ENCODE peak calls at places on chromosome 3, in five cellular contexts. One of them, this sample, is unnamed.

GRCh38 chr3:4985330-4986174 is 6.3 kb downstream of the BHLHE40 start:
- DNase-seq in type B pancreatic cell: no peak
- DNase-seq in nephron progenitor cell: no peak
- DNase-seq in neural crest cell: no peak
- DNase-seq in neural progenitor cell: peak; percentile 11
- DNase-seq in this sample: no peak

GRCh38 chr3:189144645-189145044 is 27.1 kb upstream of the TPRG1 start:
- DNase-seq in nephron progenitor cell: no peak
- DNase-seq in neural progenitor cell: no peak
- DNase-seq in type B pancreatic cell: no peak
- DNase-seq in neural crest cell: no peak
- DNase-seq in this sample: no peak

GRCh38 chr3:126117212-126117611 is 33.3 kb upstream of the SLC41A3 start:
- DNase-seq in nephron progenitor cell: no peak
- DNase-seq in type B pancreatic cell: no peak
- DNase-seq in neural crest cell: no peak
- DNase-seq in neural progenitor cell: no peak
- DNase-seq in this sample: no peak

GRCh38 chr3:52005571-52005986 is 9.9 kb upstream of the RPL29 start:
- DNase-seq in neural progenitor cell: peak; percentile 57
- DNase-seq in neural crest cell: no peak
- DNase-seq in nephron progenitor cell: peak; percentile 77
- DNase-seq in type B pancreatic cell: no peak
- DNase-seq in this sample: peak; percentile 27

GRCh38 chr3:195700319-195700718 is 20.5 kb upstream of the MUC20 start:
- DNase-seq in neural progenitor cell: no peak
- DNase-seq in type B pancreatic cell: no peak
- DNase-seq in neural crest cell: no peak
- DNase-seq in nephron progenitor cell: no peak
- DNase-seq in this sample: no peak

GRCh38 chr3:23248594-23249131 is 45.5 kb downstream of the UBE2E2 start:
- DNase-seq in neural progenitor cell: no peak
- DNase-seq in neural crest cell: no peak
- DNase-seq in type B pancreatic cell: no peak
- DNase-seq in nephron progenitor cell: no peak
- DNase-seq in this sample: no peak

GRCh38 chr3:195200010-195200822 is 70.7 kb downstream of the XXYLT1 start:
- DNase-seq in neural crest cell: no peak
- DNase-seq in nephron progenitor cell: no peak
- DNase-seq in type B pancreatic cell: peak; percentile 48
- DNase-seq in neural progenitor cell: no peak
- DNase-seq in this sample: no peak

GRCh38 chr3:49199244-49199899 is 28.0 kb downstream of the KLHDC8B start:
- DNase-seq in type B pancreatic cell: no peak
- DNase-seq in neural crest cell: no peak
- DNase-seq in nephron progenitor cell: no peak
- DNase-seq in neural progenitor cell: no peak
- DNase-seq in this sample: peak; percentile 75

GRCh38 chr3:52609316-52609815 is 73.0 kb downstream of the UQCC5 start:
- DNase-seq in type B pancreatic cell: no peak
- DNase-seq in neural crest cell: no peak
- DNase-seq in nephron progenitor cell: no peak
- DNase-seq in neural progenitor cell: no peak
- DNase-seq in this sample: no peak

GRCh38 chr3:185688808-185689207 is 102.7 kb downstream of the SENP2 start:
- DNase-seq in nephron progenitor cell: no peak
- DNase-seq in neural progenitor cell: no peak
- DNase-seq in type B pancreatic cell: no peak
- DNase-seq in neural crest cell: peak; percentile 25
- DNase-seq in this sample: peak; percentile 73

GRCh38 chr3:107578091-107578490 is 55.3 kb downstream of the BBX start:
- DNase-seq in type B pancreatic cell: no peak
- DNase-seq in neural progenitor cell: no peak
- DNase-seq in nephron progenitor cell: no peak
- DNase-seq in neural crest cell: no peak
- DNase-seq in this sample: no peak

GRCh38 chr3:107579372-107579771 is 56.6 kb downstream of the BBX start:
- DNase-seq in neural progenitor cell: peak; percentile 54
- DNase-seq in neural crest cell: no peak
- DNase-seq in nephron progenitor cell: no peak
- DNase-seq in type B pancreatic cell: no peak
- DNase-seq in this sample: no peak

GRCh38 chr3:107578523-107578922 is 55.8 kb downstream of the BBX start:
- DNase-seq in nephron progenitor cell: no peak
- DNase-seq in neural progenitor cell: no peak
- DNase-seq in neural crest cell: no peak
- DNase-seq in type B pancreatic cell: no peak
- DNase-seq in this sample: no peak

DNA sequence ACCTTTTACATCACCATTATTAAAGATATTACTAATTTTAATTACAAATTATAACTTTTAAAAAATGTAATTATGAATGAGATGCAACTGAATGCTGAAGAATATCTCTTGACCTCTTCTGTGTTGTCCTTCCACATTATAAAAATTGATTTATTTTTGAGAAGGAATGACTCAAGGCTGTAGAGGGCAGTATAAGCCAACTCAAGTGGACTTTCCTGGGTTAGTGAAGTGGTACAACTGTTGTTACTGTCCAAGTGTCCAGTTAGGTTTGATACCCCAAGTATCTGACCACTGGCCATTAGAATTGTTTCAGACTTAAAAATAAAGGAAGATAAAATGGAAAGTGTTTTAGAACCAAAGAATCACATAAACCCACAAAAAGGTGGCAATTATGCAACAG is 51.9 kb downstream of the BBX start:
- DNase-seq in nephron progenitor cell: no peak
- DNase-seq in type B pancreatic cell: no peak
- DNase-seq in neural crest cell: no peak
- DNase-seq in neural progenitor cell: peak; percentile 40
- DNase-seq in this sample: no peak
- TF ChIP-seq CTCF in nephron progenitor cell: peak; percentile 55
- TF ChIP-seq CTCF in type B pancreatic cell: peak; percentile 76
- TF ChIP-seq CTCF in neural crest cell: peak; percentile 70
- TF ChIP-seq CTCF in neural progenitor cell: peak; percentile 67
- TF ChIP-seq CTCF in this sample: peak; percentile 58

GRCh38 chr3:17038900-17039545 is 154.3 kb downstream of the PLCL2 start:
- DNase-seq in neural progenitor cell: no peak
- DNase-seq in neural crest cell: no peak
- DNase-seq in type B pancreatic cell: no peak
- DNase-seq in nephron progenitor cell: no peak
- DNase-seq in this sample: no peak

GRCh38 chr3:17038141-17038540 is 153.4 kb downstream of the PLCL2 start:
- DNase-seq in type B pancreatic cell: no peak
- DNase-seq in neural progenitor cell: no peak
- DNase-seq in nephron progenitor cell: no peak
- DNase-seq in neural crest cell: no peak
- DNase-seq in this sample: no peak

GRCh38 chr3:17040322-17040721 is 155.6 kb downstream of the PLCL2 start:
- DNase-seq in neural crest cell: no peak
- DNase-seq in type B pancreatic cell: no peak
- DNase-seq in neural progenitor cell: no peak
- DNase-seq in nephron progenitor cell: no peak
- DNase-seq in this sample: no peak

GRCh38 chr3:17041009-17041408 is 156.3 kb downstream of the PLCL2 start:
- DNase-seq in nephron progenitor cell: no peak
- DNase-seq in neural progenitor cell: no peak
- DNase-seq in neural crest cell: no peak
- DNase-seq in type B pancreatic cell: no peak
- DNase-seq in this sample: no peak

GRCh38 chr3:17039579-17039978 is 154.8 kb downstream of the PLCL2 start:
- DNase-seq in neural crest cell: no peak
- DNase-seq in nephron progenitor cell: no peak
- DNase-seq in neural progenitor cell: no peak
- DNase-seq in type B pancreatic cell: no peak
- DNase-seq in this sample: peak; percentile 54
- TF ChIP-seq CTCF in neural crest cell: no peak
- TF ChIP-seq CTCF in nephron progenitor cell: no peak
- TF ChIP-seq CTCF in neural progenitor cell: no peak
- TF ChIP-seq CTCF in type B pancreatic cell: no peak
- TF ChIP-seq CTCF in this sample: peak; percentile 14

DNA sequence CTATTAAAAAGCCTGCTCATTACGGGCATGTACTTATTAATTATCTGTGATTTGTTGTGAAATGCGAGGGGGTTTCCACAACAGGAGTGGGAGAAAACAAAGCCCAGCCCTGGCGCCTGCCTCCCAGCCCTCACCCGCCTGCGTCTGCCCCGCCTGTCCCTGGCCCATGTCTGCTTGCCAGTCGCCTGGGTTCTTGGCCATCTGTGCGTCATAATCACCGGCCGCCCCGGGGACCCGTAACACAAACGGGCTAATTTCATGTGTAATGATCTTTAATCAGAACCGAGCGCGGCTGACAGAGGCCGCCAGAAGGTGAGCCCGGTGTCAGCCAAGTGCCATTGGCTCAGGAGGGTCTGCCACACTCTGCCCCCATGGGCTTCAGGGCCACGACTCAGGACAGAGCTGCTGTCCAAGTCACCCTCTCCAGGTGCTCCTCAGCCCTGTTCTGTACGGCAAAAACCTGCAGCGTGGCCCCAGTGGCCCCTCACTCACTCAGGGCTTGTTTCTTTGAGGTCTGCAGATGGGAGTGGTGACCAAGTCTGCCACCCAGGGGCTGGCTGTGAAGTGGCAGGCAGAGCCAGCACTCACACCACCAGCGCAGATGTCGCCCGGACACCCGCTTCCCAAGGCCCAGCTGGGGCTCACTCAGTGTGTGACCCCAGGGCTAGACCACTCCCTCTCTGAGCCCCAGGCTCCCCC is 28.8 kb upstream of the TMEM115 start:
- DNase-seq in nephron progenitor cell: peak; percentile 61
- DNase-seq in neural crest cell: no peak
- DNase-seq in neural progenitor cell: peak; percentile 75
- DNase-seq in type B pancreatic cell: no peak
- DNase-seq in this sample: no peak
- TF ChIP-seq CTCF in nephron progenitor cell: peak; percentile 58
- TF ChIP-seq CTCF in neural crest cell: peak; percentile 46
- TF ChIP-seq CTCF in neural progenitor cell: peak; percentile 62
- TF ChIP-seq CTCF in type B pancreatic cell: peak; percentile 65
- TF ChIP-seq CTCF in this sample: peak; percentile 30

GRCh38 chr3:173221010-173221409 is 80.0 kb upstream of the SPATA16 start:
- DNase-seq in neural crest cell: no peak
- DNase-seq in type B pancreatic cell: no peak
- DNase-seq in neural progenitor cell: peak; percentile 5
- DNase-seq in nephron progenitor cell: no peak
- DNase-seq in this sample: no peak
- TF ChIP-seq CTCF in neural crest cell: peak; percentile 49
- TF ChIP-seq CTCF in type B pancreatic cell: peak; percentile 66
- TF ChIP-seq CTCF in neural progenitor cell: peak; percentile 44
- TF ChIP-seq CTCF in nephron progenitor cell: peak; percentile 18
- TF ChIP-seq CTCF in this sample: no peak

DNA sequence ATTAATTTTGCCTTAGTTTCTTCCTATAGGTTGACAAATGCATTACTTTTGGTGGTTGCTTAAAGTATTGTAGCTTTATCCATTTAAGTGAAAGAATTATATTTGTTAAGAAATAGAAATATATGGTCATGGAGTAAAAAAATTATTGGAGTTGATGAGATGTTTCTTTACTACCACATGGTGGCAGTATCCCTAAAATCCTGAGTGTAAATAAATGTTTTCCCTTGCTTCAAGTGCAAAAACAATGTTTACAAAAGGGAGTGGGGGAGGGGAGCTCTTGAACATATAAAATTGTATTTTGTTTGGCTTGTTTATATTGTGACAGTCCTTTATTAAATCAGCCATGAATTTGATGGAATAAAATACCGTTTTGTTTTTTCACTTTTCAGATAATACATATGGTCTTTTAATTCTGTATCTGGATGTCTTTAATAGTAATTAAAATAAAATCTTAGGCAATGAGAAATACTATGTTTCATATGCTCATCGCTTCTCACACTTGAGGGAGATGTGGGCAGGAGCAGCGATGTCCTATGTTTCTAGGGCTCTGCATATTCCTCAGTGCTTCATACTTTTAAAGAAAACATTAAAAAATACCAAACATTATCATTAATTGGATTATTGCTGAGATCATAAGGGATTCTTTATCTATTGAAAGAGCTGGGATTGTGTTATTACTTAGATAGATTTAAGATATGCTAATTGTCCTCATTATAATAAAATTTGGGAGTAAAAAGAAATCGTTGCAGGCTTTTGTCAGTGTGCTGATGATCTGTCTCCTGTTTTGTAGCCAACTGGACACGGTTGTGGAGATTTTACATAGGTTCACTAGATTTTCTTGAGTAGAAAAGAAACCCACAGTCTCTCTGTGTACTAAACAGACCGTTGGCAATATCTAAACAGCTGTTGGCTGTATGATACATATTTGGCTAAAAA is 349.7 kb downstream of the TUSC7 start:
- DNase-seq in neural progenitor cell: peak; percentile 57
- DNase-seq in type B pancreatic cell: no peak
- DNase-seq in neural crest cell: no peak
- DNase-seq in nephron progenitor cell: peak; percentile 10
- DNase-seq in this sample: no peak
- TF ChIP-seq CTCF in neural progenitor cell: peak; percentile 73
- TF ChIP-seq CTCF in type B pancreatic cell: peak; percentile 85
- TF ChIP-seq CTCF in neural crest cell: peak; percentile 78
- TF ChIP-seq CTCF in nephron progenitor cell: peak; percentile 70
- TF ChIP-seq CTCF in this sample: peak; percentile 32

GRCh38 chr3:69178838-69179739 is 56.7 kb upstream of the LMOD3 start:
- DNase-seq in nephron progenitor cell: no peak
- DNase-seq in neural crest cell: no peak
- DNase-seq in type B pancreatic cell: no peak
- DNase-seq in neural progenitor cell: no peak
- DNase-seq in this sample: no peak
- TF ChIP-seq CTCF in nephron progenitor cell: no peak
- TF ChIP-seq CTCF in neural crest cell: peak; percentile 29
- TF ChIP-seq CTCF in type B pancreatic cell: peak; percentile 18
- TF ChIP-seq CTCF in neural progenitor cell: no peak
- TF ChIP-seq CTCF in this sample: no peak

This sample was measured in AG09319.